ENCODE peak calls at places on chromosome 21, in five cellular contexts. Q, F, W, D and K are unnamed samples.

GRCh38 chr21:44487831-44488230 is 32.5 kb downstream of the LRRC3 start:
- DNase-seq in D (peak), Q (no peak), W (no peak), F (peak), K (peak)

GRCh38 chr21:45283611-45284455 is 3.9 kb downstream of the POFUT2 start:
- DNase-seq in D (no peak), F (no peak), W (no peak), Q (no peak), K (no peak)

GRCh38 chr21:24418671-24419070 is 1188.6 kb downstream of the MRPL39 start:
- DNase-seq in Q (no peak), D (no peak), W (no peak), F (no peak), K (no peak)

GRCh38 chr21:36988536-36988935 is 18.0 kb upstream of the RIPPLY3 start:
- DNase-seq in D (no peak), Q (peak), W (no peak), F (no peak), K (no peak)

GRCh38 chr21:36097427-36098230 is 27.8 kb downstream of the CBR1 start:
- DNase-seq in Q (no peak), D (no peak), W (peak), F (peak), K (no peak)

GRCh38 chr21:36909901-36910561 is 56.4 kb downstream of the HLCS start:
- DNase-seq in Q (no peak), W (no peak), F (no peak), D (peak), K (peak)

GRCh38 chr21:44902268-44903053 is 18.2 kb downstream of the ITGB2 start:
- DNase-seq in W (no peak), F (no peak), Q (no peak), D (no peak), K (no peak)

GRCh38 chr21:27507695-27508094 is 540.8 kb upstream of the ADAMTS5 start:
- DNase-seq in Q (no peak), W (no peak), D (no peak), F (no peak), K (no peak)

GRCh38 chr21:19621837-19622496 is 1218.4 kb upstream of the TMPRSS15 start:
- DNase-seq in F (no peak), Q (no peak), D (no peak), W (no peak), K (no peak)

GRCh38 chr21:18759267-18759666 is 355.7 kb upstream of the TMPRSS15 start:
- DNase-seq in Q (no peak), W (no peak), D (no peak), F (no peak), K (no peak)

GRCh38 chr21:18759751-18760161 is 356.2 kb upstream of the TMPRSS15 start:
- DNase-seq in W (no peak), D (no peak), Q (no peak), F (no peak), K (no peak)

GRCh38 chr21:41479686-41480085 is 28.3 kb downstream of the TMPRSS2 start:
- DNase-seq in D (no peak), Q (no peak), W (no peak), F (no peak), K (no peak)

GRCh38 chr21:36474591-36474990 is 5.3 kb downstream of the CLDN14 start:
- DNase-seq in F (no peak), Q (no peak), W (no peak), D (no peak), K (no peak)

GRCh38 chr21:38567577-38568360 is 69.5 kb upstream of the ERG start:
- DNase-seq in F (no peak), D (no peak), W (no peak), Q (peak), K (peak)

GRCh38 chr21:19031956-19032355 is 628.4 kb upstream of the TMPRSS15 start:
- DNase-seq in D (no peak), F (no peak), W (no peak), Q (no peak), K (no peak)

GRCh38 chr21:39713905-39714304 is 31.1 kb upstream of the IGSF5 start:
- DNase-seq in Q (no peak), F (no peak), D (no peak), W (no peak), K (no peak)

GRCh38 chr21:45093064-45093532 is 18.7 kb downstream of the ADARB1 start:
- DNase-seq in D (no peak), F (no peak), W (no peak), Q (no peak), K (no peak)

GRCh38 chr21:40730051-40730760 is 116.8 kb downstream of the DSCAM start:
- DNase-seq in W (no peak), F (no peak), D (no peak), Q (no peak), K (no peak)

GRCh38 chr21:36697473-36698159 is 1.3 kb upstream of the SIM2 start:
- DNase-seq in F (no peak), W (no peak), Q (peak), D (no peak), K (no peak)

GRCh38 chr21:35014302-35015044 is 34.6 kb downstream of the RUNX1 start:
- DNase-seq in F (no peak), Q (no peak), D (no peak), W (no peak), K (peak)

GRCh38 chr21:38220270-38220737 is 36.5 kb upstream of the KCNJ15 start:
- DNase-seq in Q (no peak), D (no peak), F (peak), W (no peak), K (no peak)

GRCh38 chr21:36640260-36641244 is 58.4 kb upstream of the SIM2 start:
- DNase-seq in D (no peak), W (no peak), F (no peak), Q (no peak), K (peak)

GRCh38 chr21:21148514-21148913 is 150.3 kb downstream of the NCAM2 start:
- DNase-seq in F (no peak), Q (no peak), D (no peak), W (no peak), K (no peak)

GRCh38 chr21:23543334-23543733 is 2063.9 kb downstream of the MRPL39 start:
- DNase-seq in F (no peak), W (no peak), D (no peak), Q (no peak), K (no peak)

GRCh38 chr21:37436180-37436579 is 69.6 kb downstream of the DYRK1A start:
- DNase-seq in F (no peak), Q (no peak), W (no peak), D (no peak), K (no peak)

GRCh38 chr21:33968082-33968997 is 52.7 kb upstream of the ATP5PO start:
- DNase-seq in D (peak), F (peak), W (no peak), Q (no peak), K (peak)
- TF ChIP-seq SMC3 in D (no peak), F (no peak), W (peak), Q (no peak), K (no peak)

GRCh38 chr21:29261555-29262540 is 36.9 kb upstream of the BACH1 start:
- DNase-seq in F (no peak), D (no peak), W (no peak), Q (no peak), K (no peak)

GRCh38 chr21:29256125-29256895 is 42.4 kb upstream of the BACH1 start:
- DNase-seq in D (no peak), Q (no peak), W (no peak), F (no peak), K (no peak)

GRCh38 chr21:29257701-29258100 is 41.0 kb upstream of the BACH1 start:
- DNase-seq in F (no peak), W (no peak), Q (no peak), D (peak), K (no peak)

GRCh38 chr21:29260461-29260860 is 38.3 kb upstream of the BACH1 start:
- DNase-seq in F (no peak), D (no peak), Q (no peak), W (no peak), K (no peak)

GRCh38 chr21:29258626-29259335 is 39.9 kb upstream of the BACH1 start:
- DNase-seq in Q (no peak), W (no peak), D (peak), F (no peak), K (peak)
- TF ChIP-seq MXI1 in Q (no peak), W (no peak), D (no peak), F (no peak), K (no peak)

DNA sequence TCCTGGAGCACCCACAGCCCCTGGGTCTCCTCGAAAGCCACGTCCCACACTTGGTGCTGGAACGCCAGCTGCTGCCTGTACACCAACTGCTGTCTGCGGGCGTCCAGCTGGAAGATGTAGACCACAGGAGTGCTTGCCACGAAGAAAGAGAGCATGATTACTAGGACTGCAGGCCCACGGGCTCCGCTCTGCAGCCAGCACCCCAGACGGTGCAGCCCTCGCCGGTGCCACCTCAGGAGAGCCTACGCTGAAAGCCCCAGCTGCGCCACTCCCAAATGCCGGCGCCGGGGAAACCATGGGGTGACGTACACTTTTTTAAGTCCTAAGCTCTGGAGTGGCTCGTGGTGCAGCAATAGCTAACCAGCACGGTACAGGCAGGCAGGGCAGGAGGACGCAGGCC is 25.7 kb downstream of the WDR4 start:
- DNase-seq in W (no peak), Q (no peak), F (no peak), D (no peak), K (no peak)
- TF ChIP-seq SMC3 in W (no peak), Q (no peak), F (no peak), D (no peak), K (no peak)

DNA sequence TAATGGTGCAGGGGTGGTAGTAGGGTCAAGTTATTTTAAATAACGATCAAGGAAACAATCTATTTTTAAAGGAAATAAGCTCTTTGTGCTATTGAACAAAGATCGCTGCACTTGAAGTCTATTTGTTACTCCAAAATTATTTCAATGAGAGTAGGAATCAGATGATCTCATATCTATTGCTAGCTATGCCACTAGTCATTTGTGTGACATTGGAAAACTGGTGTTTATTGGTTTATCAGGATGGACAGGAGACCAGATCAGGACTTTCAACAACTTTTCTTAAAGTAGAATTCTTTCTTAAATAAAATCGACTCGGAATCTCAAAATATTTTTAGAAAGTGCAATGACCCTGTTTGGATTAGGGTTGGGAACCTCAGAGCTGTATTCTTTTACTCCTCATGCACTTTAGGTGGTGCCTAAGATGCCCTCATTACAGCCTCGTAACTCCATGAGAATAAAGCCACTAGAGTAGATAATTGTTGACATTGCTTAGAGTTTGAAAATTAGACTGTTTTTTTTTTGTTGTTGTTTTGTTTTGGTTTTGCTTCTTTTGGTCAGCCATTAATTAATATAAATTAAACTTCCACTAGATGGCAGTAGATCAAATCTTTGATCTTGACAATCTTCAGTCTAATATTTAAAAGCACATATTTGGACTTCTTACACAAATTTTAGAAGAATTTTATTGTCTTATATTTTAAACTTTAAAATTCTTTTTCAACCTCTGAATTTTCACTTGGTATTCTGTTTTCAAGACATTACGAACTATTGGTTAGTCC is 352.4 kb downstream of the USP25 start:
- DNase-seq in Q (no peak), W (no peak), F (no peak), D (no peak), K (peak)
- TF ChIP-seq MXI1 in Q (no peak), W (no peak), F (no peak), D (no peak), K (no peak)

GRCh38 chr21:16193758-16194606 is 464.2 kb downstream of the USP25 start:
- DNase-seq in Q (no peak), W (no peak), F (no peak), D (no peak), K (peak)
- TF ChIP-seq SMC3 in Q (no peak), W (no peak), F (no peak), D (no peak), K (no peak)

GRCh38 chr21:43289966-43290365 is 121.2 kb downstream of the CRYAA start:
- DNase-seq in W (no peak), D (no peak), Q (no peak), F (no peak), K (no peak)
- TF ChIP-seq MXI1 in W (no peak), D (no peak), Q (no peak), F (no peak), K (no peak)